ENCODE peak calls at places on chromosome 15, in six cellular contexts. One of them, this sample, is unnamed.

GRCh38 chr15:94263341-94264273 is 32.2 kb downstream of the MCTP2 start:
- DNase-seq in nephron progenitor cell: no peak
- DNase-seq in hepatocyte: no peak
- DNase-seq in ovary: no peak
- DNase-seq in glutamatergic neuron: no peak
- DNase-seq in omental fat pad: no peak
- DNase-seq in this sample: no peak

GRCh38 chr15:56367156-56367555 is 1.9 kb downstream of the TEX9 start:
- DNase-seq in nephron progenitor cell: no peak
- DNase-seq in hepatocyte: no peak
- DNase-seq in ovary: no peak
- DNase-seq in glutamatergic neuron: no peak
- DNase-seq in omental fat pad: no peak
- DNase-seq in this sample: no peak

GRCh38 chr15:95718441-95718840 is 612.1 kb upstream of the NR2F2 start:
- DNase-seq in nephron progenitor cell: no peak
- DNase-seq in hepatocyte: no peak
- DNase-seq in ovary: peak
- DNase-seq in glutamatergic neuron: no peak
- DNase-seq in omental fat pad: no peak
- DNase-seq in this sample: no peak

GRCh38 chr15:85514413-85514812 is 134.0 kb downstream of the AKAP13 start:
- DNase-seq in nephron progenitor cell: no peak
- DNase-seq in hepatocyte: no peak
- DNase-seq in ovary: no peak
- DNase-seq in glutamatergic neuron: no peak
- DNase-seq in omental fat pad: no peak
- DNase-seq in this sample: no peak

GRCh38 chr15:33565099-33565498 is 254.3 kb downstream of the RYR3 start:
- DNase-seq in nephron progenitor cell: no peak
- DNase-seq in hepatocyte: peak
- DNase-seq in ovary: no peak
- DNase-seq in glutamatergic neuron: no peak
- DNase-seq in omental fat pad: no peak
- DNase-seq in this sample: no peak

GRCh38 chr15:29910068-29910467 is 87.8 kb upstream of the TJP1 start:
- DNase-seq in nephron progenitor cell: no peak
- DNase-seq in hepatocyte: no peak
- DNase-seq in ovary: no peak
- DNase-seq in glutamatergic neuron: no peak
- DNase-seq in omental fat pad: no peak
- DNase-seq in this sample: no peak

GRCh38 chr15:90967206-90967605 is 12.5 kb downstream of the RCCD1 start:
- DNase-seq in nephron progenitor cell: no peak
- DNase-seq in hepatocyte: no peak
- DNase-seq in ovary: no peak
- DNase-seq in glutamatergic neuron: no peak
- DNase-seq in omental fat pad: no peak
- DNase-seq in this sample: no peak

GRCh38 chr15:85821545-85821944 is 26.8 kb upstream of the KLHL25 start:
- DNase-seq in nephron progenitor cell: no peak
- DNase-seq in hepatocyte: no peak
- DNase-seq in ovary: no peak
- DNase-seq in glutamatergic neuron: no peak
- DNase-seq in omental fat pad: no peak
- DNase-seq in this sample: no peak

GRCh38 chr15:53880353-53880752 is 97.9 kb upstream of the UNC13C start:
- DNase-seq in nephron progenitor cell: peak
- DNase-seq in hepatocyte: no peak
- DNase-seq in ovary: no peak
- DNase-seq in glutamatergic neuron: peak
- DNase-seq in omental fat pad: no peak
- DNase-seq in this sample: no peak

GRCh38 chr15:51579012-51579411 is 43.6 kb downstream of the DMXL2 start:
- DNase-seq in nephron progenitor cell: no peak
- DNase-seq in hepatocyte: no peak
- DNase-seq in ovary: no peak
- DNase-seq in glutamatergic neuron: no peak
- DNase-seq in omental fat pad: no peak
- DNase-seq in this sample: no peak

DNA sequence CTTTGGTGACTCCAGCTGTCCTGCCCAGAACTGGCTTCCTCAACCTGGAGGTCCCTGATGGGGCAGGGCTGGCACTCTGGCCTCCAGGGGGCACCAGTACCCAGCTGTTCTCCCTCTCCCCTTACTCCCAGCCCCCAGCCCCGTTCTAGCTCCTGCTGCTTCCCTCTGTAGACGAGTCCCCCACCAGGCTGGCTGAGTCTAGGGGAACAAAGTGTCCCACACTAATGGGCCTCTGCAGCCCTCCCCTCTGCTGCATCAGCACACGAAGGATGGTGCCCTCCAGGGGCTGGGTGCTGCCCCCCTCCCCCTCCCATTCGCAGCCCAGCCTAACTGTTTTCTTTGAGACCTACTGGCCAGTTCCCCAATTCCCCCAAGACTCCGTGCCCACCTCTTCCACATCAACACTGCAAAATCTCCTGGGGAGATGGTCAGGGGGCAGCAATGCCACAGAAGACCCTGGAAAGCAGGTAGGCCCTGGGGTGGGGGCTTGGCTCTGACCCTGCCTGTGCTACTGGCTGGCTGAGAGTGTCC is 4.2 kb downstream of the RHCG start:
- DNase-seq in nephron progenitor cell: peak
- DNase-seq in hepatocyte: no peak
- DNase-seq in ovary: no peak
- DNase-seq in glutamatergic neuron: peak
- DNase-seq in omental fat pad: no peak
- DNase-seq in this sample: peak
- TF ChIP-seq CTCF in nephron progenitor cell: peak
- TF ChIP-seq CTCF in hepatocyte: peak
- TF ChIP-seq CTCF in ovary: no peak
- TF ChIP-seq CTCF in glutamatergic neuron: peak
- TF ChIP-seq CTCF in omental fat pad: no peak
- TF ChIP-seq CTCF in this sample: peak

GRCh38 chr15:101618861-101619614 is 33.1 kb downstream of the TM2D3 start:
- DNase-seq in nephron progenitor cell: no peak
- DNase-seq in hepatocyte: no peak
- DNase-seq in ovary: no peak
- DNase-seq in glutamatergic neuron: no peak
- DNase-seq in omental fat pad: no peak
- DNase-seq in this sample: no peak
- TF ChIP-seq CTCF in nephron progenitor cell: no peak
- TF ChIP-seq CTCF in hepatocyte: no peak
- TF ChIP-seq CTCF in ovary: no peak
- TF ChIP-seq CTCF in glutamatergic neuron: no peak
- TF ChIP-seq CTCF in omental fat pad: no peak
- TF ChIP-seq CTCF in this sample: no peak

DNA sequence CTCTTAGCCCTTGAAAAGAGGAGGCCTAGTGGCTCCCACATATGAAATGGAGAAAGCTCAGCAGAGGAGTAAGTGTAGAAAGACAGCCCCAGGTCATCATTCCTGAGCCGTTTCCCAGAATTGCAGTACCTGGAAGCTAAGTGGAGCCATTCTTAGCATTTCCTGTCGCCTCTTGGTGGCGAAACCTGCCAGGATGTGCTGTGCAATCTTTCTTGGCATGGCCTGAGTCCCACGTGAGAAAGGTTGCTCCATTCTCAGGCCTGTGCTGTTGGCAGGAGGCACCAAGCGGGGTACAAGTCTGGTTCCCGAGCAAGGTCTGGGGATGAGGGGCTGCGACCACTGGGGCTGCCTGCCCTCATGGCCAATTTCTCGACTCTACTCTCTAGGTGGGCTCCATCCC is 207.2 kb upstream of the TPM1 start:
- DNase-seq in nephron progenitor cell: no peak
- DNase-seq in hepatocyte: no peak
- DNase-seq in ovary: no peak
- DNase-seq in glutamatergic neuron: no peak
- DNase-seq in omental fat pad: no peak
- DNase-seq in this sample: no peak
- TF ChIP-seq CTCF in nephron progenitor cell: no peak
- TF ChIP-seq CTCF in hepatocyte: no peak
- TF ChIP-seq CTCF in ovary: no peak
- TF ChIP-seq CTCF in glutamatergic neuron: no peak
- TF ChIP-seq CTCF in omental fat pad: no peak
- TF ChIP-seq CTCF in this sample: no peak

GRCh38 chr15:62881056-62881455 is 161.5 kb upstream of the TPM1 start:
- DNase-seq in nephron progenitor cell: no peak
- DNase-seq in hepatocyte: no peak
- DNase-seq in ovary: no peak
- DNase-seq in glutamatergic neuron: no peak
- DNase-seq in omental fat pad: no peak
- DNase-seq in this sample: no peak

GRCh38 chr15:62887113-62887570 is 155.4 kb upstream of the TPM1 start:
- DNase-seq in nephron progenitor cell: no peak
- DNase-seq in hepatocyte: peak
- DNase-seq in ovary: no peak
- DNase-seq in glutamatergic neuron: no peak
- DNase-seq in omental fat pad: no peak
- DNase-seq in this sample: no peak

GRCh38 chr15:62880278-62880677 is 162.3 kb upstream of the TPM1 start:
- DNase-seq in nephron progenitor cell: no peak
- DNase-seq in hepatocyte: no peak
- DNase-seq in ovary: no peak
- DNase-seq in glutamatergic neuron: no peak
- DNase-seq in omental fat pad: no peak
- DNase-seq in this sample: no peak

GRCh38 chr15:62886431-62887071 is 156.0 kb upstream of the TPM1 start:
- DNase-seq in nephron progenitor cell: no peak
- DNase-seq in hepatocyte: no peak
- DNase-seq in ovary: no peak
- DNase-seq in glutamatergic neuron: no peak
- DNase-seq in omental fat pad: no peak
- DNase-seq in this sample: peak

GRCh38 chr15:62883938-62884479 is 158.5 kb upstream of the TPM1 start:
- DNase-seq in nephron progenitor cell: no peak
- DNase-seq in hepatocyte: no peak
- DNase-seq in ovary: no peak
- DNase-seq in glutamatergic neuron: no peak
- DNase-seq in omental fat pad: no peak
- DNase-seq in this sample: no peak
- TF ChIP-seq CTCF in nephron progenitor cell: no peak
- TF ChIP-seq CTCF in hepatocyte: peak
- TF ChIP-seq CTCF in ovary: no peak
- TF ChIP-seq CTCF in glutamatergic neuron: no peak
- TF ChIP-seq CTCF in omental fat pad: no peak
- TF ChIP-seq CTCF in this sample: no peak

GRCh38 chr15:79172801-79173460 is 82.4 kb upstream of the RASGRF1 start:
- DNase-seq in nephron progenitor cell: no peak
- DNase-seq in hepatocyte: no peak
- DNase-seq in ovary: no peak
- DNase-seq in glutamatergic neuron: no peak
- DNase-seq in omental fat pad: no peak
- DNase-seq in this sample: no peak

GRCh38 chr15:79171320-79172031 is 80.9 kb upstream of the RASGRF1 start:
- DNase-seq in nephron progenitor cell: no peak
- DNase-seq in hepatocyte: no peak
- DNase-seq in ovary: no peak
- DNase-seq in glutamatergic neuron: no peak
- DNase-seq in omental fat pad: no peak
- DNase-seq in this sample: no peak

GRCh38 chr15:79170256-79170664 is 79.7 kb upstream of the RASGRF1 start:
- DNase-seq in nephron progenitor cell: no peak
- DNase-seq in hepatocyte: peak
- DNase-seq in ovary: no peak
- DNase-seq in glutamatergic neuron: no peak
- DNase-seq in omental fat pad: no peak
- DNase-seq in this sample: peak

GRCh38 chr15:79169531-79170123 is 79.0 kb upstream of the RASGRF1 start:
- DNase-seq in nephron progenitor cell: no peak
- DNase-seq in hepatocyte: no peak
- DNase-seq in ovary: no peak
- DNase-seq in glutamatergic neuron: no peak
- DNase-seq in omental fat pad: no peak
- DNase-seq in this sample: no peak

GRCh38 chr15:79172032-79172481 is 81.5 kb upstream of the RASGRF1 start:
- DNase-seq in nephron progenitor cell: no peak
- DNase-seq in hepatocyte: no peak
- DNase-seq in ovary: no peak
- DNase-seq in glutamatergic neuron: no peak
- DNase-seq in omental fat pad: no peak
- DNase-seq in this sample: no peak
- TF ChIP-seq CTCF in nephron progenitor cell: peak
- TF ChIP-seq CTCF in hepatocyte: no peak
- TF ChIP-seq CTCF in ovary: no peak
- TF ChIP-seq CTCF in glutamatergic neuron: peak
- TF ChIP-seq CTCF in omental fat pad: no peak
- TF ChIP-seq CTCF in this sample: no peak

DNA sequence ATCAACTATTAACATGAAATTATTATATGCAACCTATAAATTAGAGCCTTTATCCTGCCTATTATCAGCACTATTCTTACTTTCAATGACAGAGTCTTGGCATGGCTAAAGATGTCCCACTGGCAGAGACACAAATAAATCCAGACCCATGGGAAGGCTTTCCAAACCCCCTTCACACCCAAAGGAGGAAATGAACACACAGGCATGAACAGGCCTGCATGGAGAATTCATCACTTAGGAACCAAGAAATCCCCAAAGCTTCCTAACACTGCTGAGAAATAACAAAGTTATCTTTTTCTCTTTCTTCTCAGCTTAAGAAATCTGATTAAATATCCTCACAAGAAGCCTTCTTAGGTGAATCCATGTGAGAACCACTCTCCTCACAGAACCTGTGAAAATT is 213.9 kb downstream of the OCA2 start:
- DNase-seq in nephron progenitor cell: no peak
- DNase-seq in hepatocyte: no peak
- DNase-seq in ovary: no peak
- DNase-seq in glutamatergic neuron: no peak
- DNase-seq in omental fat pad: no peak
- DNase-seq in this sample: no peak
- TF ChIP-seq CTCF in nephron progenitor cell: no peak
- TF ChIP-seq CTCF in hepatocyte: no peak
- TF ChIP-seq CTCF in ovary: no peak
- TF ChIP-seq CTCF in glutamatergic neuron: no peak
- TF ChIP-seq CTCF in omental fat pad: no peak
- TF ChIP-seq CTCF in this sample: no peak

GRCh38 chr15:75606026-75606425 is 19.5 kb downstream of the SNUPN start:
- DNase-seq in nephron progenitor cell: no peak
- DNase-seq in hepatocyte: no peak
- DNase-seq in ovary: no peak
- DNase-seq in glutamatergic neuron: no peak
- DNase-seq in omental fat pad: no peak
- DNase-seq in this sample: no peak
- TF ChIP-seq CTCF in nephron progenitor cell: no peak
- TF ChIP-seq CTCF in hepatocyte: no peak
- TF ChIP-seq CTCF in ovary: no peak
- TF ChIP-seq CTCF in glutamatergic neuron: no peak
- TF ChIP-seq CTCF in omental fat pad: no peak
- TF ChIP-seq CTCF in this sample: no peak